ENCODE peak calls at places on chromosomes 1 and 21, in ten cellular contexts. One of them, this sample, is unnamed.

GRCh38 chr1:22662318-22662717 is 9.3 kb downstream of the C1QB start:
- DNase-seq in GM20000: no peak
- DNase-seq in kidney epithelial cell: no peak
- DNase-seq in SW480: peak; percentile 72
- DNase-seq in astrocyte of the spinal cord: no peak
- DNase-seq in breast epithelium: no peak
- DNase-seq in NCI-H1092 treated with DMSO at 0.1 percent for 48 hours: peak; percentile 34
- DNase-seq in endothelial cell: no peak
- DNase-seq in retinal pigment epithelial cell: peak; percentile 13
- DNase-seq in activated T-cell treated with anti-CD3 and anti-CD28 coated beads for 1 hour: no peak
- DNase-seq in this sample: peak; percentile 23

GRCh38 chr1:231347961-231348360 is 9.9 kb downstream of the SPRTN start:
- DNase-seq in GM20000: no peak
- DNase-seq in kidney epithelial cell: no peak
- DNase-seq in SW480: no peak
- DNase-seq in astrocyte of the spinal cord: no peak
- DNase-seq in breast epithelium: no peak
- DNase-seq in NCI-H1092 treated with DMSO at 0.1 percent for 48 hours: no peak
- DNase-seq in endothelial cell: no peak
- DNase-seq in retinal pigment epithelial cell: no peak
- DNase-seq in activated T-cell treated with anti-CD3 and anti-CD28 coated beads for 1 hour: no peak
- DNase-seq in this sample: no peak

GRCh38 chr21:38997756-38998155 is 185.5 kb downstream of the PSMG1 start:
- DNase-seq in GM20000: no peak
- DNase-seq in kidney epithelial cell: no peak
- DNase-seq in SW480: no peak
- DNase-seq in astrocyte of the spinal cord: no peak
- DNase-seq in breast epithelium: no peak
- DNase-seq in NCI-H1092 treated with DMSO at 0.1 percent for 48 hours: no peak
- DNase-seq in endothelial cell: no peak
- DNase-seq in retinal pigment epithelial cell: no peak
- DNase-seq in activated T-cell treated with anti-CD3 and anti-CD28 coated beads for 1 hour: no peak
- DNase-seq in this sample: no peak

GRCh38 chr21:36825683-36826082 is 126.8 kb downstream of the SIM2 start:
- DNase-seq in GM20000: no peak
- DNase-seq in kidney epithelial cell: no peak
- DNase-seq in SW480: no peak
- DNase-seq in astrocyte of the spinal cord: no peak
- DNase-seq in breast epithelium: no peak
- DNase-seq in NCI-H1092 treated with DMSO at 0.1 percent for 48 hours: no peak
- DNase-seq in endothelial cell: no peak
- DNase-seq in retinal pigment epithelial cell: no peak
- DNase-seq in activated T-cell treated with anti-CD3 and anti-CD28 coated beads for 1 hour: no peak
- DNase-seq in this sample: no peak

GRCh38 chr1:210448293-210448892 is 119.7 kb downstream of the HHAT start:
- DNase-seq in GM20000: peak; percentile 45
- DNase-seq in kidney epithelial cell: no peak
- DNase-seq in SW480: peak; percentile 59
- DNase-seq in astrocyte of the spinal cord: peak; percentile 67
- DNase-seq in breast epithelium: no peak
- DNase-seq in NCI-H1092 treated with DMSO at 0.1 percent for 48 hours: peak; percentile 73
- DNase-seq in endothelial cell: peak; percentile 47
- DNase-seq in retinal pigment epithelial cell: no peak
- DNase-seq in activated T-cell treated with anti-CD3 and anti-CD28 coated beads for 1 hour: no peak
- DNase-seq in this sample: peak; percentile 10

GRCh38 chr1:212514056-212514614 is 81.4 kb downstream of the NENF start:
- DNase-seq in GM20000: peak; percentile 50
- DNase-seq in kidney epithelial cell: peak; percentile 71
- DNase-seq in SW480: peak; percentile 87
- DNase-seq in astrocyte of the spinal cord: peak; percentile 58
- DNase-seq in breast epithelium: no peak
- DNase-seq in NCI-H1092 treated with DMSO at 0.1 percent for 48 hours: peak; percentile 43
- DNase-seq in endothelial cell: no peak
- DNase-seq in retinal pigment epithelial cell: no peak
- DNase-seq in activated T-cell treated with anti-CD3 and anti-CD28 coated beads for 1 hour: peak; percentile 4
- DNase-seq in this sample: peak; percentile 37

GRCh38 chr1:199264911-199265310 is 626.1 kb downstream of the PTPRC start:
- DNase-seq in GM20000: no peak
- DNase-seq in kidney epithelial cell: no peak
- DNase-seq in SW480: no peak
- DNase-seq in astrocyte of the spinal cord: no peak
- DNase-seq in breast epithelium: no peak
- DNase-seq in NCI-H1092 treated with DMSO at 0.1 percent for 48 hours: no peak
- DNase-seq in endothelial cell: no peak
- DNase-seq in retinal pigment epithelial cell: no peak
- DNase-seq in activated T-cell treated with anti-CD3 and anti-CD28 coated beads for 1 hour: no peak
- DNase-seq in this sample: no peak

GRCh38 chr1:155320661-155321576 is at the start of gene RUSC1:
- DNase-seq in GM20000: peak; percentile 81
- DNase-seq in kidney epithelial cell: no peak
- DNase-seq in SW480: no peak
- DNase-seq in astrocyte of the spinal cord: peak; percentile 66
- DNase-seq in breast epithelium: peak; percentile 46
- DNase-seq in NCI-H1092 treated with DMSO at 0.1 percent for 48 hours: no peak
- DNase-seq in endothelial cell: peak; percentile 63
- DNase-seq in retinal pigment epithelial cell: no peak
- DNase-seq in activated T-cell treated with anti-CD3 and anti-CD28 coated beads for 1 hour: peak; percentile 62
- DNase-seq in this sample: peak; percentile 81

GRCh38 chr21:37371041-37371397 is 4.4 kb downstream of the DYRK1A start:
- DNase-seq in GM20000: no peak
- DNase-seq in kidney epithelial cell: no peak
- DNase-seq in SW480: no peak
- DNase-seq in astrocyte of the spinal cord: no peak
- DNase-seq in breast epithelium: no peak
- DNase-seq in NCI-H1092 treated with DMSO at 0.1 percent for 48 hours: no peak
- DNase-seq in endothelial cell: no peak
- DNase-seq in retinal pigment epithelial cell: no peak
- DNase-seq in activated T-cell treated with anti-CD3 and anti-CD28 coated beads for 1 hour: no peak
- DNase-seq in this sample: no peak

GRCh38 chr1:209800984-209801834 is 4.7 kb downstream of the IRF6 start:
- DNase-seq in GM20000: no peak
- DNase-seq in kidney epithelial cell: no peak
- DNase-seq in SW480: no peak
- DNase-seq in astrocyte of the spinal cord: peak; percentile 13
- DNase-seq in breast epithelium: no peak
- DNase-seq in NCI-H1092 treated with DMSO at 0.1 percent for 48 hours: peak; percentile 82
- DNase-seq in endothelial cell: no peak
- DNase-seq in retinal pigment epithelial cell: peak; percentile 37
- DNase-seq in activated T-cell treated with anti-CD3 and anti-CD28 coated beads for 1 hour: no peak
- DNase-seq in this sample: no peak

GRCh38 chr1:148160421-148161251 is 8.6 kb upstream of the NBPF11 start:
- DNase-seq in GM20000: peak; percentile 3
- DNase-seq in kidney epithelial cell: no peak
- DNase-seq in SW480: no peak
- DNase-seq in astrocyte of the spinal cord: no peak
- DNase-seq in breast epithelium: no peak
- DNase-seq in NCI-H1092 treated with DMSO at 0.1 percent for 48 hours: no peak
- DNase-seq in endothelial cell: no peak
- DNase-seq in retinal pigment epithelial cell: no peak
- DNase-seq in activated T-cell treated with anti-CD3 and anti-CD28 coated beads for 1 hour: no peak
- DNase-seq in this sample: no peak

GRCh38 chr1:67138813-67139539 is 4.2 kb upstream of the C1orf141 start:
- DNase-seq in GM20000: no peak
- DNase-seq in kidney epithelial cell: no peak
- DNase-seq in SW480: no peak
- DNase-seq in astrocyte of the spinal cord: no peak
- DNase-seq in breast epithelium: no peak
- DNase-seq in NCI-H1092 treated with DMSO at 0.1 percent for 48 hours: no peak
- DNase-seq in endothelial cell: no peak
- DNase-seq in retinal pigment epithelial cell: no peak
- DNase-seq in activated T-cell treated with anti-CD3 and anti-CD28 coated beads for 1 hour: no peak
- DNase-seq in this sample: no peak

GRCh38 chr21:37375866-37376574 is 9.4 kb downstream of the DYRK1A start:
- DNase-seq in GM20000: no peak
- DNase-seq in kidney epithelial cell: no peak
- DNase-seq in SW480: no peak
- DNase-seq in astrocyte of the spinal cord: no peak
- DNase-seq in breast epithelium: no peak
- DNase-seq in NCI-H1092 treated with DMSO at 0.1 percent for 48 hours: no peak
- DNase-seq in endothelial cell: no peak
- DNase-seq in retinal pigment epithelial cell: no peak
- DNase-seq in activated T-cell treated with anti-CD3 and anti-CD28 coated beads for 1 hour: no peak
- DNase-seq in this sample: no peak

GRCh38 chr1:41366428-41367101 is 5.3 kb downstream of the FOXO6 start:
- DNase-seq in GM20000: no peak
- DNase-seq in kidney epithelial cell: no peak
- DNase-seq in SW480: no peak
- DNase-seq in astrocyte of the spinal cord: no peak
- DNase-seq in breast epithelium: no peak
- DNase-seq in NCI-H1092 treated with DMSO at 0.1 percent for 48 hours: peak; percentile 76
- DNase-seq in endothelial cell: no peak
- DNase-seq in retinal pigment epithelial cell: peak; percentile 39
- DNase-seq in activated T-cell treated with anti-CD3 and anti-CD28 coated beads for 1 hour: peak; percentile 23
- DNase-seq in this sample: no peak

GRCh38 chr1:164709108-164709507 is 150.1 kb downstream of the PBX1 start:
- DNase-seq in GM20000: no peak
- DNase-seq in kidney epithelial cell: no peak
- DNase-seq in SW480: no peak
- DNase-seq in astrocyte of the spinal cord: no peak
- DNase-seq in breast epithelium: no peak
- DNase-seq in NCI-H1092 treated with DMSO at 0.1 percent for 48 hours: no peak
- DNase-seq in endothelial cell: no peak
- DNase-seq in retinal pigment epithelial cell: no peak
- DNase-seq in activated T-cell treated with anti-CD3 and anti-CD28 coated beads for 1 hour: no peak
- DNase-seq in this sample: no peak

GRCh38 chr1:76250317-76250716 is 175.8 kb downstream of the ST6GALNAC3 start:
- DNase-seq in GM20000: no peak
- DNase-seq in kidney epithelial cell: no peak
- DNase-seq in SW480: no peak
- DNase-seq in astrocyte of the spinal cord: no peak
- DNase-seq in breast epithelium: no peak
- DNase-seq in NCI-H1092 treated with DMSO at 0.1 percent for 48 hours: no peak
- DNase-seq in endothelial cell: no peak
- DNase-seq in retinal pigment epithelial cell: peak; percentile 37
- DNase-seq in activated T-cell treated with anti-CD3 and anti-CD28 coated beads for 1 hour: no peak
- DNase-seq in this sample: no peak

GRCh38 chr1:28172690-28173150 is 3.8 kb downstream of the PTAFR start:
- DNase-seq in GM20000: peak; percentile 57
- DNase-seq in kidney epithelial cell: no peak
- DNase-seq in SW480: no peak
- DNase-seq in astrocyte of the spinal cord: no peak
- DNase-seq in breast epithelium: no peak
- DNase-seq in NCI-H1092 treated with DMSO at 0.1 percent for 48 hours: no peak
- DNase-seq in endothelial cell: no peak
- DNase-seq in retinal pigment epithelial cell: no peak
- DNase-seq in activated T-cell treated with anti-CD3 and anti-CD28 coated beads for 1 hour: no peak
- DNase-seq in this sample: no peak

GRCh38 chr1:173914366-173914871 is 2.7 kb downstream of the SERPINC1 start:
- DNase-seq in GM20000: peak; percentile 44
- DNase-seq in kidney epithelial cell: no peak
- DNase-seq in SW480: peak; percentile 47
- DNase-seq in astrocyte of the spinal cord: no peak
- DNase-seq in breast epithelium: no peak
- DNase-seq in NCI-H1092 treated with DMSO at 0.1 percent for 48 hours: no peak
- DNase-seq in endothelial cell: peak; percentile 43
- DNase-seq in retinal pigment epithelial cell: no peak
- DNase-seq in activated T-cell treated with anti-CD3 and anti-CD28 coated beads for 1 hour: no peak
- DNase-seq in this sample: no peak

GRCh38 chr1:34378968-34379729 is 202.4 kb downstream of the C1orf94 start:
- DNase-seq in GM20000: no peak
- DNase-seq in kidney epithelial cell: no peak
- DNase-seq in SW480: no peak
- DNase-seq in astrocyte of the spinal cord: peak; percentile 45
- DNase-seq in breast epithelium: no peak
- DNase-seq in NCI-H1092 treated with DMSO at 0.1 percent for 48 hours: peak; percentile 46
- DNase-seq in endothelial cell: no peak
- DNase-seq in retinal pigment epithelial cell: no peak
- DNase-seq in activated T-cell treated with anti-CD3 and anti-CD28 coated beads for 1 hour: no peak
- DNase-seq in this sample: no peak

GRCh38 chr21:17003221-17003620 is 509.6 kb upstream of the CXADR start:
- DNase-seq in GM20000: no peak
- DNase-seq in kidney epithelial cell: peak; percentile 2
- DNase-seq in SW480: no peak
- DNase-seq in astrocyte of the spinal cord: peak; percentile 63
- DNase-seq in breast epithelium: no peak
- DNase-seq in NCI-H1092 treated with DMSO at 0.1 percent for 48 hours: no peak
- DNase-seq in endothelial cell: no peak
- DNase-seq in retinal pigment epithelial cell: no peak
- DNase-seq in activated T-cell treated with anti-CD3 and anti-CD28 coated beads for 1 hour: no peak
- DNase-seq in this sample: no peak

GRCh38 chr1:25502957-25503356 is 40.4 kb upstream of the LDLRAP1 start:
- DNase-seq in GM20000: no peak
- DNase-seq in kidney epithelial cell: no peak
- DNase-seq in SW480: no peak
- DNase-seq in astrocyte of the spinal cord: peak; percentile 54
- DNase-seq in breast epithelium: no peak
- DNase-seq in NCI-H1092 treated with DMSO at 0.1 percent for 48 hours: no peak
- DNase-seq in endothelial cell: no peak
- DNase-seq in retinal pigment epithelial cell: no peak
- DNase-seq in activated T-cell treated with anti-CD3 and anti-CD28 coated beads for 1 hour: no peak
- DNase-seq in this sample: no peak

GRCh38 chr1:9561429-9561828 is 22.2 kb downstream of the SLC25A33 start:
- DNase-seq in GM20000: no peak
- DNase-seq in kidney epithelial cell: peak; percentile 84
- DNase-seq in SW480: peak; percentile 35
- DNase-seq in astrocyte of the spinal cord: peak; percentile 93
- DNase-seq in breast epithelium: no peak
- DNase-seq in NCI-H1092 treated with DMSO at 0.1 percent for 48 hours: peak; percentile 47
- DNase-seq in endothelial cell: no peak
- DNase-seq in retinal pigment epithelial cell: peak; percentile 98
- DNase-seq in activated T-cell treated with anti-CD3 and anti-CD28 coated beads for 1 hour: no peak
- DNase-seq in this sample: no peak

GRCh38 chr1:7956218-7957032 is 5.1 kb upstream of the PARK7 start:
- DNase-seq in GM20000: no peak
- DNase-seq in kidney epithelial cell: no peak
- DNase-seq in SW480: no peak
- DNase-seq in astrocyte of the spinal cord: peak; percentile 31
- DNase-seq in breast epithelium: no peak
- DNase-seq in NCI-H1092 treated with DMSO at 0.1 percent for 48 hours: no peak
- DNase-seq in endothelial cell: no peak
- DNase-seq in retinal pigment epithelial cell: no peak
- DNase-seq in activated T-cell treated with anti-CD3 and anti-CD28 coated beads for 1 hour: no peak
- DNase-seq in this sample: no peak

GRCh38 chr1:225972344-225973152 is 26.6 kb downstream of the SDE2 start:
- DNase-seq in GM20000: no peak
- DNase-seq in kidney epithelial cell: no peak
- DNase-seq in SW480: no peak
- DNase-seq in astrocyte of the spinal cord: no peak
- DNase-seq in breast epithelium: no peak
- DNase-seq in NCI-H1092 treated with DMSO at 0.1 percent for 48 hours: no peak
- DNase-seq in endothelial cell: no peak
- DNase-seq in retinal pigment epithelial cell: no peak
- DNase-seq in activated T-cell treated with anti-CD3 and anti-CD28 coated beads for 1 hour: no peak
- DNase-seq in this sample: no peak

GRCh38 chr1:105865546-105865945 is 1190.9 kb upstream of the PRMT6 start:
- DNase-seq in GM20000: no peak
- DNase-seq in kidney epithelial cell: peak; percentile 16
- DNase-seq in SW480: no peak
- DNase-seq in astrocyte of the spinal cord: no peak
- DNase-seq in breast epithelium: no peak
- DNase-seq in NCI-H1092 treated with DMSO at 0.1 percent for 48 hours: no peak
- DNase-seq in endothelial cell: no peak
- DNase-seq in retinal pigment epithelial cell: peak; percentile 64
- DNase-seq in activated T-cell treated with anti-CD3 and anti-CD28 coated beads for 1 hour: no peak
- DNase-seq in this sample: no peak

GRCh38 chr1:208024406-208024805 is 113.5 kb upstream of the CD34 start:
- DNase-seq in GM20000: no peak
- DNase-seq in kidney epithelial cell: no peak
- DNase-seq in SW480: no peak
- DNase-seq in astrocyte of the spinal cord: no peak
- DNase-seq in breast epithelium: no peak
- DNase-seq in NCI-H1092 treated with DMSO at 0.1 percent for 48 hours: no peak
- DNase-seq in endothelial cell: no peak
- DNase-seq in retinal pigment epithelial cell: no peak
- DNase-seq in activated T-cell treated with anti-CD3 and anti-CD28 coated beads for 1 hour: no peak
- DNase-seq in this sample: no peak

GRCh38 chr1:184811439-184812111 is 56.9 kb upstream of the EDEM3 start:
- DNase-seq in GM20000: no peak
- DNase-seq in kidney epithelial cell: no peak
- DNase-seq in SW480: no peak
- DNase-seq in astrocyte of the spinal cord: no peak
- DNase-seq in breast epithelium: no peak
- DNase-seq in NCI-H1092 treated with DMSO at 0.1 percent for 48 hours: no peak
- DNase-seq in endothelial cell: no peak
- DNase-seq in retinal pigment epithelial cell: no peak
- DNase-seq in activated T-cell treated with anti-CD3 and anti-CD28 coated beads for 1 hour: no peak
- DNase-seq in this sample: no peak

GRCh38 chr21:45317401-45318145 is 29.9 kb upstream of the POFUT2 start:
- DNase-seq in GM20000: no peak
- DNase-seq in kidney epithelial cell: no peak
- DNase-seq in SW480: peak; percentile 91
- DNase-seq in astrocyte of the spinal cord: peak; percentile 81
- DNase-seq in breast epithelium: no peak
- DNase-seq in NCI-H1092 treated with DMSO at 0.1 percent for 48 hours: no peak
- DNase-seq in endothelial cell: no peak
- DNase-seq in retinal pigment epithelial cell: no peak
- DNase-seq in activated T-cell treated with anti-CD3 and anti-CD28 coated beads for 1 hour: no peak
- DNase-seq in this sample: no peak